ENCODE peak calls at places on chromosomes 1 and 21, in nine cellular contexts. J is lower leg skin, R is fibroblast of the aortic adventitia, X is AG09309, U is tibial artery, Y is PC-3, O is adipocyte, K is heart right ventricle, D is mesenchymal stem cell. T is an unnamed sample.

GRCh38 chr1:222644649-222645005 is 26.7 kb downstream of the MIA3 start:
- DNase-seq in J (no peak), R (peak; percentile 29), X (no peak), U (no peak), Y (no peak), O (peak; percentile 42), K (no peak), D (no peak), T (no peak)

GRCh38 chr1:145845514-145846161 is at the start of gene NUDT17:
- DNase-seq in J (peak; percentile 95), R (peak; percentile 70), X (no peak), U (peak; percentile 86), Y (peak; percentile 78), O (peak; percentile 94), K (peak; percentile 77), D (peak; percentile 80), T (peak; percentile 79)

GRCh38 chr1:176696109-176696508 is 233.1 kb downstream of the PAPPA2 start:
- DNase-seq in J (no peak), R (no peak), X (no peak), U (no peak), Y (peak; percentile 69), O (no peak), K (no peak), D (peak; percentile 47), T (no peak)

GRCh38 chr1:195965475-195965874 is 642.8 kb downstream of the KCNT2 start:
- DNase-seq in J (no peak), R (no peak), X (no peak), U (no peak), Y (no peak), O (no peak), K (no peak), D (no peak), T (no peak)

GRCh38 chr1:228337711-228338520 is 68.7 kb downstream of the TRIM11 start:
- DNase-seq in J (peak; percentile 48), R (no peak), X (no peak), U (peak; percentile 55), Y (no peak), O (no peak), K (no peak), D (no peak), T (no peak)

GRCh38 chr1:63928197-63929105 is 154.6 kb downstream of the ROR1 start:
- DNase-seq in J (no peak), R (no peak), X (no peak), U (peak; percentile 88), Y (no peak), O (no peak), K (peak; percentile 60), D (peak; percentile 12), T (peak; percentile 36)

GRCh38 chr1:240337795-240338194 is 246.1 kb downstream of the FMN2 start:
- DNase-seq in J (no peak), R (peak; percentile 94), X (peak; percentile 96), U (no peak), Y (no peak), O (peak; percentile 94), K (no peak), D (peak; percentile 91), T (peak; percentile 62)

GRCh38 chr1:93707956-93708355 is 26.3 kb upstream of the BCAR3 start:
- DNase-seq in J (peak; percentile 74), R (no peak), X (no peak), U (no peak), Y (no peak), O (no peak), K (no peak), D (no peak), T (no peak)

GRCh38 chr1:23966973-23967493 is 7.4 kb downstream of the PNRC2 start:
- DNase-seq in J (no peak), R (no peak), X (no peak), U (no peak), Y (no peak), O (no peak), K (no peak), D (no peak), T (no peak)

GRCh38 chr1:6435129-6435528 is 10.6 kb downstream of the ESPN start:
- DNase-seq in J (no peak), R (no peak), X (no peak), U (no peak), Y (no peak), O (no peak), K (no peak), D (no peak), T (no peak)

GRCh38 chr1:19643602-19644419 is at the start of gene NBL1:
- DNase-seq in J (peak; percentile 94), R (peak; percentile 64), X (no peak), U (peak; percentile 89), Y (peak; percentile 62), O (peak; percentile 88), K (peak; percentile 84), D (peak; percentile 50), T (peak; percentile 78)

GRCh38 chr1:174258148-174258550 is 98.8 kb downstream of the RABGAP1L start:
- DNase-seq in J (no peak), R (peak; percentile 67), X (no peak), U (no peak), Y (peak; percentile 61), O (peak; percentile 64), K (peak; percentile 31), D (peak; percentile 48), T (no peak)

GRCh38 chr21:15241997-15242767 is 177.4 kb upstream of the NRIP1 start:
- DNase-seq in J (no peak), R (no peak), X (no peak), U (no peak), Y (peak; percentile 60), O (no peak), K (no peak), D (no peak), T (no peak)

GRCh38 chr1:22893292-22893691 is 79.4 kb downstream of the LACTBL1 start:
- DNase-seq in J (no peak), R (no peak), X (no peak), U (no peak), Y (no peak), O (no peak), K (no peak), D (no peak), T (no peak)

GRCh38 chr1:115976900-115977480 is 677 bp downstream of the SLC22A15 start:
- DNase-seq in J (no peak), R (peak; percentile 2), X (no peak), U (no peak), Y (peak; percentile 19), O (peak; percentile 50), K (no peak), D (no peak), T (peak; percentile 26)

GRCh38 chr1:85015826-85016225 is 18.9 kb upstream of the MCOLN2 start:
- DNase-seq in J (no peak), R (no peak), X (no peak), U (no peak), Y (no peak), O (no peak), K (no peak), D (no peak), T (no peak)

GRCh38 chr1:218813247-218813646 is 360.4 kb upstream of the LYPLAL1 start:
- DNase-seq in J (no peak), R (peak; percentile 51), X (no peak), U (no peak), Y (peak; percentile 47), O (peak; percentile 15), K (no peak), D (peak; percentile 73), T (peak; percentile 26)

GRCh38 chr1:44808063-44808937 is at the start of gene BTBD19:
- DNase-seq in J (peak; percentile 97), R (peak; percentile 94), X (no peak), U (peak; percentile 94), Y (no peak), O (peak; percentile 98), K (peak; percentile 89), D (peak; percentile 96), T (peak; percentile 82)

GRCh38 chr1:204479387-204480136 is 15.0 kb downstream of the PIK3C2B start:
- DNase-seq in J (no peak), R (no peak), X (no peak), U (no peak), Y (peak; percentile 75), O (no peak), K (no peak), D (no peak), T (no peak)
- H3K4me3 ChIP-seq in J (no peak overlapping the region), R (no peak overlapping the region), X (no peak overlapping the region), U (no peak overlapping the region), Y (no peak overlapping the region), O (no peak overlapping the region), K (no peak overlapping the region), D (no peak overlapping the region), T (no peak overlapping the region)

GRCh38 chr1:171251042-171251740 is 2.9 kb downstream of the FMO1 start:
- DNase-seq in J (no peak), R (peak; percentile 8), X (no peak), U (no peak), Y (peak; percentile 57), O (peak; percentile 56), K (peak; percentile 14), D (peak; percentile 45), T (peak; percentile 40)

GRCh38 chr1:171248309-171248708 is at the start of gene FMO1:
- DNase-seq in J (no peak), R (no peak), X (no peak), U (no peak), Y (no peak), O (no peak), K (no peak), D (no peak), T (no peak)

GRCh38 chr1:171251741-171252300 is 3.5 kb downstream of the FMO1 start:
- DNase-seq in J (no peak), R (peak; percentile 12), X (no peak), U (no peak), Y (peak; percentile 53), O (peak; percentile 70), K (peak; percentile 16), D (peak; percentile 36), T (peak; percentile 48)

GRCh38 chr1:171252482-171252881 is 4.2 kb downstream of the FMO1 start:
- DNase-seq in J (no peak), R (no peak), X (no peak), U (no peak), Y (no peak), O (no peak), K (no peak), D (no peak), T (no peak)

DNA sequence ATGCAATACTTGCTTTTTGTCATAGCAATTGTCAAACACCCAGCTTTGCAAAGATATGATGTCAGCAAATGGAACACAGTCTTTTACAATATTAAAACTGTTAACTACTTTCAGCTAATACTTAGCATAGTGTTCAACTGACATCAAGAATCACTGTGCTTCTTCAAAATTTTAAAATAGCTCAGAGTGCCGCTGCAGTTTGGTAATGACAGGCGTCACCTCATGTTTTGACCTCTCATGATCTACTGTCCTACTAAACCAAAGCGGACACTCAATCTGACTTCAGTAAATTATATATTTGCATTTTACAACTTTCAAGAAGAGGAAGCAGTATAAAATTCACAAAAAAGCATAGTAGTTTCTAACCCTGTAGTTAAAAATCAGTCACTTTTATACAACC is 2.0 kb downstream of the FMO1 start:
- DNase-seq in J (no peak), R (no peak), X (no peak), U (no peak), Y (no peak), O (no peak), K (no peak), D (no peak), T (no peak)
- H3K4me3 ChIP-seq in J (no peak overlapping the region), R (no peak overlapping the region), X (no peak overlapping the region), U (no peak overlapping the region), Y (no peak overlapping the region), O (no peak overlapping the region), K (no peak overlapping the region), D (no peak overlapping the region), T (no peak overlapping the region)

GRCh38 chr1:31787786-31788137 is 23.6 kb upstream of the ADGRB2 start:
- DNase-seq in J (no peak), R (no peak), X (no peak), U (no peak), Y (no peak), O (no peak), K (no peak), D (no peak), T (no peak)
- H3K4me3 ChIP-seq in J (no peak overlapping the region), R (peak overlapping the region; percentile 79), X (no peak overlapping the region), U (peak overlapping the region; percentile 72), Y (peak overlapping the region; percentile 76), O (peak overlapping the region; percentile 83), K (peak overlapping the region; percentile 61), D (peak overlapping the region; percentile 86), T (no peak overlapping the region)

GRCh38 chr1:230144765-230145504 is 77.9 kb downstream of the GALNT2 start:
- DNase-seq in J (no peak), R (no peak), X (no peak), U (no peak), Y (no peak), O (no peak), K (no peak), D (no peak), T (no peak)
- H3K4me3 ChIP-seq in J (no peak overlapping the region), R (no peak overlapping the region), X (no peak overlapping the region), U (no peak overlapping the region), Y (no peak overlapping the region), O (no peak overlapping the region), K (no peak overlapping the region), D (no peak overlapping the region), T (no peak overlapping the region)